ENCODE peak calls at places on chromosome 17, in seven cellular contexts. One of them, this sample, is unnamed.

GRCh38 chr17:59381716-59382570 is 50.5 kb downstream of the YPEL2 start:
- DNase-seq in HAP-1: no peak
- DNase-seq in effector CD4-positive, alpha-beta T cell: no peak
- DNase-seq in stimulated activated CD8-positive, alpha-beta memory T cell treated with anti-CD3 and anti-CD28 coated beads, Interleukin-7, amount 100 ng/mL, for 24 hours: no peak
- DNase-seq in GM13976: no peak
- DNase-seq in GM10248: no peak
- DNase-seq in T-helper 9 cell: no peak
- DNase-seq in this sample: no peak

GRCh38 chr17:56319531-56319930 is 166.3 kb downstream of the ANKFN1 start:
- DNase-seq in GM13976: peak
- DNase-seq in GM10248: peak
- DNase-seq in T-helper 9 cell: no peak
- DNase-seq in stimulated activated CD8-positive, alpha-beta memory T cell treated with anti-CD3 and anti-CD28 coated beads, Interleukin-7, amount 100 ng/mL, for 24 hours: no peak
- DNase-seq in HAP-1: no peak
- DNase-seq in effector CD4-positive, alpha-beta T cell: no peak
- DNase-seq in this sample: peak

GRCh38 chr17:32483451-32484019 is 3.3 kb upstream of the CDK5R1 start:
- DNase-seq in stimulated activated CD8-positive, alpha-beta memory T cell treated with anti-CD3 and anti-CD28 coated beads, Interleukin-7, amount 100 ng/mL, for 24 hours: no peak
- DNase-seq in effector CD4-positive, alpha-beta T cell: peak
- DNase-seq in GM13976: peak
- DNase-seq in HAP-1: peak
- DNase-seq in T-helper 9 cell: no peak
- DNase-seq in GM10248: peak
- DNase-seq in this sample: peak

GRCh38 chr17:34673516-34673915 is 94.1 kb downstream of the TMEM132E start:
- DNase-seq in stimulated activated CD8-positive, alpha-beta memory T cell treated with anti-CD3 and anti-CD28 coated beads, Interleukin-7, amount 100 ng/mL, for 24 hours: no peak
- DNase-seq in T-helper 9 cell: no peak
- DNase-seq in GM10248: no peak
- DNase-seq in effector CD4-positive, alpha-beta T cell: no peak
- DNase-seq in GM13976: peak
- DNase-seq in HAP-1: no peak
- DNase-seq in this sample: no peak

GRCh38 chr17:39921323-39921722 is 2.9 kb upstream of the GSDMB start:
- DNase-seq in effector CD4-positive, alpha-beta T cell: no peak
- DNase-seq in GM13976: no peak
- DNase-seq in HAP-1: no peak
- DNase-seq in T-helper 9 cell: no peak
- DNase-seq in GM10248: peak
- DNase-seq in stimulated activated CD8-positive, alpha-beta memory T cell treated with anti-CD3 and anti-CD28 coated beads, Interleukin-7, amount 100 ng/mL, for 24 hours: no peak
- DNase-seq in this sample: no peak

GRCh38 chr17:77319211-77320031 is 178.7 kb downstream of the SEC14L1 start:
- DNase-seq in stimulated activated CD8-positive, alpha-beta memory T cell treated with anti-CD3 and anti-CD28 coated beads, Interleukin-7, amount 100 ng/mL, for 24 hours: no peak
- DNase-seq in HAP-1: peak
- DNase-seq in effector CD4-positive, alpha-beta T cell: peak
- DNase-seq in T-helper 9 cell: peak
- DNase-seq in GM10248: peak
- DNase-seq in GM13976: peak
- DNase-seq in this sample: no peak

GRCh38 chr17:76153640-76154039 is 12.6 kb upstream of the FOXJ1 start:
- DNase-seq in HAP-1: no peak
- DNase-seq in stimulated activated CD8-positive, alpha-beta memory T cell treated with anti-CD3 and anti-CD28 coated beads, Interleukin-7, amount 100 ng/mL, for 24 hours: no peak
- DNase-seq in GM10248: no peak
- DNase-seq in T-helper 9 cell: no peak
- DNase-seq in GM13976: no peak
- DNase-seq in effector CD4-positive, alpha-beta T cell: no peak
- DNase-seq in this sample: no peak

GRCh38 chr17:45371414-45372324 is 54.8 kb upstream of the MAP3K14 start:
- DNase-seq in T-helper 9 cell: no peak
- DNase-seq in effector CD4-positive, alpha-beta T cell: no peak
- DNase-seq in GM13976: no peak
- DNase-seq in stimulated activated CD8-positive, alpha-beta memory T cell treated with anti-CD3 and anti-CD28 coated beads, Interleukin-7, amount 100 ng/mL, for 24 hours: no peak
- DNase-seq in HAP-1: peak
- DNase-seq in GM10248: no peak
- DNase-seq in this sample: no peak

GRCh38 chr17:14301279-14301760 is 439 bp downstream of the HS3ST3B1 start:
- DNase-seq in effector CD4-positive, alpha-beta T cell: no peak
- DNase-seq in HAP-1: peak
- DNase-seq in GM13976: peak
- DNase-seq in stimulated activated CD8-positive, alpha-beta memory T cell treated with anti-CD3 and anti-CD28 coated beads, Interleukin-7, amount 100 ng/mL, for 24 hours: no peak
- DNase-seq in GM10248: no peak
- DNase-seq in T-helper 9 cell: peak
- DNase-seq in this sample: peak

GRCh38 chr17:16037636-16038035 is 38.0 kb downstream of the TTC19 start:
- DNase-seq in T-helper 9 cell: no peak
- DNase-seq in HAP-1: no peak
- DNase-seq in GM10248: no peak
- DNase-seq in stimulated activated CD8-positive, alpha-beta memory T cell treated with anti-CD3 and anti-CD28 coated beads, Interleukin-7, amount 100 ng/mL, for 24 hours: no peak
- DNase-seq in GM13976: no peak
- DNase-seq in effector CD4-positive, alpha-beta T cell: no peak
- DNase-seq in this sample: no peak

GRCh38 chr17:39591958-39592954 is 15.5 kb downstream of the NEUROD2 start:
- DNase-seq in stimulated activated CD8-positive, alpha-beta memory T cell treated with anti-CD3 and anti-CD28 coated beads, Interleukin-7, amount 100 ng/mL, for 24 hours: no peak
- DNase-seq in GM13976: peak
- DNase-seq in GM10248: peak
- DNase-seq in HAP-1: peak
- DNase-seq in T-helper 9 cell: no peak
- DNase-seq in effector CD4-positive, alpha-beta T cell: peak
- DNase-seq in this sample: no peak

GRCh38 chr17:47789611-47790520 is 31.7 kb downstream of the OSBPL7 start:
- DNase-seq in effector CD4-positive, alpha-beta T cell: no peak
- DNase-seq in GM13976: peak
- DNase-seq in stimulated activated CD8-positive, alpha-beta memory T cell treated with anti-CD3 and anti-CD28 coated beads, Interleukin-7, amount 100 ng/mL, for 24 hours: peak
- DNase-seq in GM10248: peak
- DNase-seq in T-helper 9 cell: peak
- DNase-seq in HAP-1: peak
- DNase-seq in this sample: no peak

GRCh38 chr17:51054748-51055147 is 65.9 kb downstream of the SPAG9 start:
- DNase-seq in effector CD4-positive, alpha-beta T cell: no peak
- DNase-seq in GM13976: no peak
- DNase-seq in HAP-1: no peak
- DNase-seq in stimulated activated CD8-positive, alpha-beta memory T cell treated with anti-CD3 and anti-CD28 coated beads, Interleukin-7, amount 100 ng/mL, for 24 hours: no peak
- DNase-seq in GM10248: no peak
- DNase-seq in T-helper 9 cell: no peak
- DNase-seq in this sample: no peak

GRCh38 chr17:50560185-50560824 is at the start of gene CACNA1G:
- DNase-seq in stimulated activated CD8-positive, alpha-beta memory T cell treated with anti-CD3 and anti-CD28 coated beads, Interleukin-7, amount 100 ng/mL, for 24 hours: peak
- DNase-seq in HAP-1: peak
- DNase-seq in GM10248: peak
- DNase-seq in effector CD4-positive, alpha-beta T cell: peak
- DNase-seq in T-helper 9 cell: peak
- DNase-seq in GM13976: peak
- DNase-seq in this sample: peak

GRCh38 chr17:66386789-66387351 is 84.5 kb downstream of the PRKCA start:
- DNase-seq in stimulated activated CD8-positive, alpha-beta memory T cell treated with anti-CD3 and anti-CD28 coated beads, Interleukin-7, amount 100 ng/mL, for 24 hours: no peak
- DNase-seq in GM13976: no peak
- DNase-seq in T-helper 9 cell: no peak
- DNase-seq in effector CD4-positive, alpha-beta T cell: no peak
- DNase-seq in GM10248: no peak
- DNase-seq in HAP-1: no peak
- DNase-seq in this sample: no peak

GRCh38 chr17:67042104-67042899 is 2.1 kb upstream of the CACNG1 start:
- DNase-seq in T-helper 9 cell: no peak
- DNase-seq in GM13976: no peak
- DNase-seq in effector CD4-positive, alpha-beta T cell: no peak
- DNase-seq in HAP-1: no peak
- DNase-seq in stimulated activated CD8-positive, alpha-beta memory T cell treated with anti-CD3 and anti-CD28 coated beads, Interleukin-7, amount 100 ng/mL, for 24 hours: no peak
- DNase-seq in GM10248: peak
- DNase-seq in this sample: no peak

GRCh38 chr17:75238684-75239191 is 22.7 kb downstream of the GGA3 start:
- DNase-seq in GM10248: peak
- DNase-seq in T-helper 9 cell: peak
- DNase-seq in stimulated activated CD8-positive, alpha-beta memory T cell treated with anti-CD3 and anti-CD28 coated beads, Interleukin-7, amount 100 ng/mL, for 24 hours: no peak
- DNase-seq in effector CD4-positive, alpha-beta T cell: peak
- DNase-seq in HAP-1: peak
- DNase-seq in GM13976: peak
- DNase-seq in this sample: peak

GRCh38 chr17:20267459-20267842 is 199.9 kb downstream of the LGALS9B start:
- DNase-seq in GM10248: no peak
- DNase-seq in HAP-1: no peak
- DNase-seq in stimulated activated CD8-positive, alpha-beta memory T cell treated with anti-CD3 and anti-CD28 coated beads, Interleukin-7, amount 100 ng/mL, for 24 hours: peak
- DNase-seq in GM13976: no peak
- DNase-seq in effector CD4-positive, alpha-beta T cell: peak
- DNase-seq in T-helper 9 cell: peak
- DNase-seq in this sample: no peak

GRCh38 chr17:80504671-80505413 is 28.4 kb upstream of the NPTX1 start:
- DNase-seq in effector CD4-positive, alpha-beta T cell: no peak
- DNase-seq in stimulated activated CD8-positive, alpha-beta memory T cell treated with anti-CD3 and anti-CD28 coated beads, Interleukin-7, amount 100 ng/mL, for 24 hours: no peak
- DNase-seq in HAP-1: no peak
- DNase-seq in T-helper 9 cell: no peak
- DNase-seq in GM13976: no peak
- DNase-seq in GM10248: no peak
- DNase-seq in this sample: no peak

GRCh38 chr17:12591336-12591735 is 74.4 kb upstream of the MYOCD start:
- DNase-seq in stimulated activated CD8-positive, alpha-beta memory T cell treated with anti-CD3 and anti-CD28 coated beads, Interleukin-7, amount 100 ng/mL, for 24 hours: no peak
- DNase-seq in effector CD4-positive, alpha-beta T cell: no peak
- DNase-seq in GM10248: no peak
- DNase-seq in T-helper 9 cell: no peak
- DNase-seq in GM13976: no peak
- DNase-seq in HAP-1: no peak
- DNase-seq in this sample: no peak

GRCh38 chr17:17768415-17769088 is 68.2 kb downstream of the SREBF1 start:
- DNase-seq in HAP-1: no peak
- DNase-seq in stimulated activated CD8-positive, alpha-beta memory T cell treated with anti-CD3 and anti-CD28 coated beads, Interleukin-7, amount 100 ng/mL, for 24 hours: no peak
- DNase-seq in GM13976: no peak
- DNase-seq in effector CD4-positive, alpha-beta T cell: no peak
- DNase-seq in GM10248: no peak
- DNase-seq in T-helper 9 cell: no peak
- DNase-seq in this sample: no peak

GRCh38 chr17:33002245-33002644 is 10.6 kb downstream of the SPACA3 start:
- DNase-seq in stimulated activated CD8-positive, alpha-beta memory T cell treated with anti-CD3 and anti-CD28 coated beads, Interleukin-7, amount 100 ng/mL, for 24 hours: no peak
- DNase-seq in effector CD4-positive, alpha-beta T cell: no peak
- DNase-seq in GM10248: no peak
- DNase-seq in T-helper 9 cell: no peak
- DNase-seq in GM13976: no peak
- DNase-seq in HAP-1: no peak
- DNase-seq in this sample: no peak

GRCh38 chr17:74941128-74941725 is 5.5 kb downstream of the OTOP3 start:
- DNase-seq in HAP-1: no peak
- DNase-seq in stimulated activated CD8-positive, alpha-beta memory T cell treated with anti-CD3 and anti-CD28 coated beads, Interleukin-7, amount 100 ng/mL, for 24 hours: no peak
- DNase-seq in GM13976: no peak
- DNase-seq in effector CD4-positive, alpha-beta T cell: no peak
- DNase-seq in T-helper 9 cell: no peak
- DNase-seq in GM10248: no peak
- DNase-seq in this sample: no peak

GRCh38 chr17:74245145-74245817 is 28.8 kb upstream of the DNAI2 start:
- DNase-seq in GM10248: no peak
- DNase-seq in effector CD4-positive, alpha-beta T cell: no peak
- DNase-seq in T-helper 9 cell: no peak
- DNase-seq in GM13976: no peak
- DNase-seq in stimulated activated CD8-positive, alpha-beta memory T cell treated with anti-CD3 and anti-CD28 coated beads, Interleukin-7, amount 100 ng/mL, for 24 hours: no peak
- DNase-seq in HAP-1: no peak
- DNase-seq in this sample: no peak

GRCh38 chr17:77286641-77287431 is 146.1 kb downstream of the SEC14L1 start:
- DNase-seq in HAP-1: no peak
- DNase-seq in GM10248: no peak
- DNase-seq in stimulated activated CD8-positive, alpha-beta memory T cell treated with anti-CD3 and anti-CD28 coated beads, Interleukin-7, amount 100 ng/mL, for 24 hours: no peak
- DNase-seq in effector CD4-positive, alpha-beta T cell: no peak
- DNase-seq in GM13976: no peak
- DNase-seq in T-helper 9 cell: no peak
- DNase-seq in this sample: peak

GRCh38 chr17:50087246-50087911 is 7.8 kb upstream of the PDK2 start:
- DNase-seq in stimulated activated CD8-positive, alpha-beta memory T cell treated with anti-CD3 and anti-CD28 coated beads, Interleukin-7, amount 100 ng/mL, for 24 hours: peak
- DNase-seq in GM10248: peak
- DNase-seq in HAP-1: peak
- DNase-seq in effector CD4-positive, alpha-beta T cell: peak
- DNase-seq in GM13976: peak
- DNase-seq in T-helper 9 cell: peak
- DNase-seq in this sample: peak

GRCh38 chr17:12790806-12791148 is 1.5 kb downstream of the ARHGAP44 start:
- DNase-seq in HAP-1: peak
- DNase-seq in stimulated activated CD8-positive, alpha-beta memory T cell treated with anti-CD3 and anti-CD28 coated beads, Interleukin-7, amount 100 ng/mL, for 24 hours: no peak
- DNase-seq in T-helper 9 cell: no peak
- DNase-seq in effector CD4-positive, alpha-beta T cell: no peak
- DNase-seq in GM13976: no peak
- DNase-seq in GM10248: no peak
- DNase-seq in this sample: no peak

GRCh38 chr17:73231363-73231762 is 30.3 kb downstream of the CPSF4L start:
- DNase-seq in stimulated activated CD8-positive, alpha-beta memory T cell treated with anti-CD3 and anti-CD28 coated beads, Interleukin-7, amount 100 ng/mL, for 24 hours: no peak
- DNase-seq in GM10248: no peak
- DNase-seq in T-helper 9 cell: no peak
- DNase-seq in HAP-1: peak
- DNase-seq in effector CD4-positive, alpha-beta T cell: no peak
- DNase-seq in GM13976: no peak
- DNase-seq in this sample: no peak